ENCODE peak calls at places on chromosomes 2 and 18, in four cellular contexts. One of them, this sample, is unnamed.
A peak's percentile ranks its signal among the peaks of the same experiment; 100 is the strongest.

GRCh38 chr2:158691619-158692018 is 103.5 kb upstream of the DAPL1 start:
- DNase-seq in suprapubic skin: no peak
- DNase-seq in psoas muscle: no peak
- DNase-seq in tibial artery: no peak
- DNase-seq in this sample: no peak

GRCh38 chr2:215698566-215698965 is 262.7 kb upstream of the FN1 start:
- DNase-seq in suprapubic skin: no peak
- DNase-seq in psoas muscle: no peak
- DNase-seq in tibial artery: no peak
- DNase-seq in this sample: peak; percentile 95

GRCh38 chr2:8096484-8096883 is 585.4 kb upstream of the ID2 start:
- DNase-seq in suprapubic skin: no peak
- DNase-seq in psoas muscle: no peak
- DNase-seq in tibial artery: no peak
- DNase-seq in this sample: no peak

GRCh38 chr2:59277656-59278055 is 1036.5 kb upstream of the FANCL start:
- DNase-seq in suprapubic skin: no peak
- DNase-seq in psoas muscle: no peak
- DNase-seq in tibial artery: no peak
- DNase-seq in this sample: peak; percentile 69

GRCh38 chr2:95272781-95273180 is 1.5 kb upstream of the PROM2 start:
- DNase-seq in tibial artery: no peak
- DNase-seq in suprapubic skin: peak; percentile 27
- DNase-seq in psoas muscle: no peak
- DNase-seq in this sample: no peak

GRCh38 chr2:102185347-102185746 is 1.5 kb upstream of the IL1RL2 start:
- DNase-seq in suprapubic skin: no peak
- DNase-seq in tibial artery: no peak
- DNase-seq in psoas muscle: no peak
- DNase-seq in this sample: no peak

GRCh38 chr18:9612989-9613388 is 1.4 kb downstream of the PPP4R1 start:
- DNase-seq in tibial artery: no peak
- DNase-seq in psoas muscle: no peak
- DNase-seq in suprapubic skin: no peak
- DNase-seq in this sample: peak; percentile 35

GRCh38 chr2:20671036-20671735 is 4.2 kb downstream of the GDF7 start:
- DNase-seq in tibial artery: no peak
- DNase-seq in suprapubic skin: no peak
- DNase-seq in psoas muscle: no peak
- DNase-seq in this sample: no peak

GRCh38 chr2:56648802-56649201 is 465.0 kb downstream of the CCDC85A start:
- DNase-seq in tibial artery: no peak
- DNase-seq in suprapubic skin: no peak
- DNase-seq in psoas muscle: no peak
- DNase-seq in this sample: no peak

GRCh38 chr2:61074100-61074499 is 8.4 kb downstream of the SANBR start:
- DNase-seq in psoas muscle: no peak
- DNase-seq in tibial artery: no peak
- DNase-seq in suprapubic skin: no peak
- DNase-seq in this sample: no peak

GRCh38 chr2:23029111-23029510 is 355.9 kb upstream of the KLHL29 start:
- DNase-seq in suprapubic skin: no peak
- DNase-seq in psoas muscle: no peak
- DNase-seq in tibial artery: no peak
- DNase-seq in this sample: no peak

GRCh38 chr18:46917808-46918600 is 602 bp downstream of the KATNAL2 start:
- DNase-seq in psoas muscle: peak; percentile 56
- DNase-seq in tibial artery: no peak
- DNase-seq in suprapubic skin: no peak
- DNase-seq in this sample: peak; percentile 7

GRCh38 chr18:79384834-79385233 is 10.9 kb upstream of the NFATC1 start:
- DNase-seq in suprapubic skin: peak; percentile 27
- DNase-seq in psoas muscle: no peak
- DNase-seq in tibial artery: no peak
- DNase-seq in this sample: no peak

GRCh38 chr2:74152954-74153353 is 5.2 kb upstream of the BOLA3 start:
- DNase-seq in tibial artery: no peak
- DNase-seq in suprapubic skin: no peak
- DNase-seq in psoas muscle: no peak
- DNase-seq in this sample: no peak

GRCh38 chr2:41127351-41127750 is 675.5 kb upstream of the SLC8A1 start:
- DNase-seq in psoas muscle: no peak
- DNase-seq in suprapubic skin: no peak
- DNase-seq in tibial artery: no peak
- DNase-seq in this sample: no peak

GRCh38 chr2:196482119-196483065 is 157.1 kb upstream of the CCDC150 start:
- DNase-seq in psoas muscle: no peak
- DNase-seq in tibial artery: no peak
- DNase-seq in suprapubic skin: no peak
- DNase-seq in this sample: peak; percentile 34

GRCh38 chr2:148914463-148914862 is 39.4 kb downstream of the KIF5C start:
- DNase-seq in suprapubic skin: no peak
- DNase-seq in psoas muscle: no peak
- DNase-seq in tibial artery: no peak
- DNase-seq in this sample: no peak

GRCh38 chr2:111071480-111072143 is 49.1 kb upstream of the BCL2L11 start:
- DNase-seq in suprapubic skin: no peak
- DNase-seq in tibial artery: no peak
- DNase-seq in psoas muscle: no peak
- DNase-seq in this sample: peak; percentile 82

GRCh38 chr2:233351423-233351822 is 2.9 kb upstream of the DGKD start:
- DNase-seq in tibial artery: peak; percentile 17
- DNase-seq in psoas muscle: no peak
- DNase-seq in suprapubic skin: no peak
- DNase-seq in this sample: no peak

GRCh38 chr2:127770973-127771735 is 39.8 kb downstream of the WDR33 start:
- DNase-seq in psoas muscle: no peak
- DNase-seq in suprapubic skin: no peak
- DNase-seq in tibial artery: no peak
- DNase-seq in this sample: peak; percentile 97

GRCh38 chr2:197167608-197168287 is 142.8 kb downstream of the ANKRD44 start:
- DNase-seq in psoas muscle: no peak
- DNase-seq in suprapubic skin: no peak
- DNase-seq in tibial artery: no peak
- DNase-seq in this sample: no peak

GRCh38 chr2:191247381-191248057 is 2.3 kb downstream of the MYO1B start:
- DNase-seq in tibial artery: no peak
- DNase-seq in suprapubic skin: no peak
- DNase-seq in psoas muscle: no peak
- DNase-seq in this sample: peak; percentile 96

GRCh38 chr2:68237404-68237803 is 14.9 kb downstream of the PPP3R1 start:
- DNase-seq in tibial artery: no peak
- DNase-seq in suprapubic skin: no peak
- DNase-seq in psoas muscle: no peak
- DNase-seq in this sample: peak; percentile 53

GRCh38 chr2:54908591-54908990 is 141.7 kb downstream of the RTN4 start:
- DNase-seq in tibial artery: no peak
- DNase-seq in psoas muscle: no peak
- DNase-seq in suprapubic skin: no peak
- DNase-seq in this sample: no peak

GRCh38 chr2:159123786-159124185 is 155.3 kb downstream of the TANC1 start:
- DNase-seq in tibial artery: no peak
- DNase-seq in psoas muscle: no peak
- DNase-seq in suprapubic skin: no peak
- DNase-seq in this sample: no peak

GRCh38 chr18:78482378-78482777 is 497.2 kb upstream of the SALL3 start:
- DNase-seq in psoas muscle: no peak
- DNase-seq in suprapubic skin: no peak
- DNase-seq in tibial artery: no peak
- DNase-seq in this sample: no peak

GRCh38 chr2:23028106-23028505 is 356.9 kb upstream of the KLHL29 start:
- DNase-seq in suprapubic skin: no peak
- DNase-seq in tibial artery: no peak
- DNase-seq in psoas muscle: no peak
- DNase-seq in this sample: no peak

GRCh38 chr2:201358684-201359083 is 1.5 kb upstream of the FLACC1 start:
- DNase-seq in tibial artery: no peak
- DNase-seq in suprapubic skin: no peak
- DNase-seq in psoas muscle: no peak
- DNase-seq in this sample: peak; percentile 92

GRCh38 chr2:240432430-240432819 is 3.0 kb upstream of the GPC1 start:
- DNase-seq in psoas muscle: no peak
- DNase-seq in tibial artery: peak; percentile 35
- DNase-seq in suprapubic skin: peak; percentile 40
- DNase-seq in this sample: no peak

GRCh38 chr2:165825041-165825440 is 31.0 kb upstream of the GALNT3 start:
- DNase-seq in tibial artery: no peak
- DNase-seq in psoas muscle: no peak
- DNase-seq in suprapubic skin: no peak
- DNase-seq in this sample: peak; percentile 23

GRCh38 chr2:111884592-111884964 is 585 bp upstream of the ANAPC1 start:
- DNase-seq in suprapubic skin: no peak
- DNase-seq in psoas muscle: no peak
- DNase-seq in tibial artery: no peak
- DNase-seq in this sample: no peak

GRCh38 chr2:102717308-102718018 is 44.4 kb upstream of the TMEM182 start:
- DNase-seq in suprapubic skin: no peak
- DNase-seq in psoas muscle: peak; percentile 66
- DNase-seq in tibial artery: no peak
- DNase-seq in this sample: peak; percentile 46

GRCh38 chr2:45904267-45904921 is 252.9 kb downstream of the PRKCE start:
- DNase-seq in psoas muscle: no peak
- DNase-seq in suprapubic skin: no peak
- DNase-seq in tibial artery: no peak
- DNase-seq in this sample: no peak

GRCh38 chr18:56721491-56721890 is 70.3 kb downstream of the WDR7 start:
- DNase-seq in suprapubic skin: no peak
- DNase-seq in psoas muscle: no peak
- DNase-seq in tibial artery: no peak
- DNase-seq in this sample: no peak

GRCh38 chr2:17177094-17177493 is 341.1 kb downstream of the RAD51AP2 start:
- DNase-seq in suprapubic skin: no peak
- DNase-seq in psoas muscle: no peak
- DNase-seq in tibial artery: no peak
- DNase-seq in this sample: no peak

GRCh38 chr18:65498605-65499004 is 252.2 kb upstream of the CDH7 start:
- DNase-seq in psoas muscle: no peak
- DNase-seq in tibial artery: no peak
- DNase-seq in suprapubic skin: no peak
- DNase-seq in this sample: no peak

GRCh38 chr18:31040982-31041345 is 1.6 kb downstream of the DSC3 start:
- DNase-seq in tibial artery: no peak
- DNase-seq in psoas muscle: no peak
- DNase-seq in suprapubic skin: no peak
- DNase-seq in this sample: peak; percentile 44

GRCh38 chr2:109324859-109325258 is 195.9 kb downstream of the SH3RF3 start:
- DNase-seq in tibial artery: peak; percentile 93
- DNase-seq in suprapubic skin: peak; percentile 88
- DNase-seq in psoas muscle: peak; percentile 89
- DNase-seq in this sample: peak; percentile 57

GRCh38 chr2:96869281-96869823 is 528 bp downstream of the SEMA4C start:
- DNase-seq in suprapubic skin: peak; percentile 91
- DNase-seq in psoas muscle: peak; percentile 87
- DNase-seq in tibial artery: peak; percentile 95
- DNase-seq in this sample: no peak

GRCh38 chr2:96868555-96869280 is 1.2 kb downstream of the SEMA4C start:
- DNase-seq in psoas muscle: peak; percentile 94
- DNase-seq in tibial artery: peak; percentile 97
- DNase-seq in suprapubic skin: peak; percentile 96
- DNase-seq in this sample: peak; percentile 61

GRCh38 chr2:96867756-96868554 is 1.9 kb downstream of the SEMA4C start:
- DNase-seq in psoas muscle: no peak
- DNase-seq in tibial artery: no peak
- DNase-seq in suprapubic skin: peak; percentile 63
- DNase-seq in this sample: no peak

GRCh38 chr2:96870631-96871255 is 863 bp upstream of the SEMA4C start:
- DNase-seq in suprapubic skin: peak; percentile 80
- DNase-seq in psoas muscle: no peak
- DNase-seq in tibial artery: peak; percentile 85
- DNase-seq in this sample: no peak

DNA sequence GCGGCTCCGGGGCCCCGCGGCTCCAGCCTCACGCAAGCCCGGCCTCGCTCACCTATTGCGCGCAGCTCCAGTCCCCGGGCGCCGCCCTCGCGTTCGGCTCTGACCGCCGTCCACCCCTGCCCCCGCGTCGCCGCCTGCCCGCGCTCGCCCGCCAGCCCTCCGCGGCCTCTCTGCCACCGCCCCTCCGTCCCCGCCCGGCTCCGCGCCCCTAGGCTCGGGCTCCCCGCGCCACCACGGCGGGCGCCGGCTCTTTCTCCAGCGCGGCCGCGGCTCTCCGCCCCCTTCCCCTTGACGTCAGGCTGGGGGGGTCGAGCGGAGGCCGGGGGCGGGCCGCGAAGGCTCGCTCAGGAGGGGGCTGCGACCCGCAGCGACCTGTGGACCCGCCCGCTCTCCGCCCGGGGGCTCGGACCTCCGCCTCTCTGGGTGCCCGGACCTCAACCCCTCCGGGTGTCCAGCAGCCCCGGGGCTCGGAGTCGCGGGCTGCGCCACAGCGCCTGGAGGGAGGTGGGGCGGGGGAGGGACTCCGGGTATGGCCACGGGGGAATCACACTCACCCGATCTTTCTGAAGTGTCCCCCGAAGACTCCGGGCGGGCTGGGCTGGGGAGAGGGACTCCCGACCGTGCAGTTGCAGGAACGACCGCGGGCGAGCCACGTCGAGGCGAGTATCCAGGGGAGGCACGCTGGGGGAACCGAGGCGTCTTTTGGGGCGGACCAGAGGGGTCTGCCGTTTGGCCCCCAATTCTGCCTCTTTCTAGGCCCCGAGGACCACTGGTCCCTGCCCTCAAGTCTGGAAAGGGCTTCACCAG is at the start of gene SEMA4C:
- DNase-seq in tibial artery: peak; percentile 87
- DNase-seq in psoas muscle: peak; percentile 76
- DNase-seq in suprapubic skin: peak; percentile 80
- DNase-seq in this sample: no peak
- H3K4me3 ChIP-seq in tibial artery: peak within 1 kb of the TSS; percentile 97
- H3K4me3 ChIP-seq in psoas muscle: peak within 1 kb of the TSS; percentile 92
- H3K4me3 ChIP-seq in suprapubic skin: peak within 1 kb of the TSS; percentile 99
- H3K4me3 ChIP-seq in this sample: peak within 1 kb of the TSS; percentile 80

GRCh38 chr2:241897231-241897916 is 27.8 kb downstream of the RTP5 start:
- DNase-seq in suprapubic skin: peak; percentile 38
- DNase-seq in tibial artery: no peak
- DNase-seq in psoas muscle: no peak
- DNase-seq in this sample: no peak
- H3K27me3 ChIP-seq in suprapubic skin: no peaks in the 10 kb centered on the region
- H3K27me3 ChIP-seq in tibial artery: peaks cover 36% of the 10 kb centered on the region
- H3K27me3 ChIP-seq in psoas muscle: peaks cover 4% of the 10 kb centered on the region
- H3K27me3 ChIP-seq in this sample: no peaks in the 10 kb centered on the region

DNA sequence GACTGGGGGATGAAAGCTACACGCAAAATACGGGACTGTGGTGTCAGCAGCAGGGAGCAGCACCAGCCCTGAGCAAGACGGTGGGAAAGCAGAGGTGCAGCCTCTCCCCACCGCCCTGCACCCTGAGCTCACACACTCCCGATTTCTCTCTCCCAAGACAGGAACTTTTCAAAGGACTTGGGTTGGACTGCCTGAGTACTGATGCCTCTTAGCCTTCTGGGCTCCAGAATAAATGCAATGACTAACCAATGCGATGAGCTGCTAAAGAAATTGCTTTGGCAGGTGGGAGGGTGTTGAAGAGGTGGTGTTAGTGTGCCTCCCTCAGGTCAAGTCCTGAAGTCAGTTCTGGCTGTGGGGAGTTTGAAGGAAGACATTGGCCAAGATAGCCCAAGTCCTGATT is 9.6 kb downstream of the TRIM54 start:
- DNase-seq in tibial artery: no peak
- DNase-seq in psoas muscle: no peak
- DNase-seq in suprapubic skin: no peak
- DNase-seq in this sample: peak; percentile 8
- TF ChIP-seq CTCF in tibial artery: no peak
- TF ChIP-seq CTCF in psoas muscle: no peak
- TF ChIP-seq CTCF in suprapubic skin: no peak
- TF ChIP-seq CTCF in this sample: no peak

GRCh38 chr2:206642075-206643025 is at the start of gene FAM237A:
- DNase-seq in psoas muscle: no peak
- DNase-seq in suprapubic skin: no peak
- DNase-seq in tibial artery: no peak
- DNase-seq in this sample: peak; percentile 45
- H3K4me3 ChIP-seq in psoas muscle: no peak within 1 kb of the TSS
- H3K4me3 ChIP-seq in suprapubic skin: no peak within 1 kb of the TSS
- H3K4me3 ChIP-seq in tibial artery: no peak within 1 kb of the TSS
- H3K4me3 ChIP-seq in this sample: no peak within 1 kb of the TSS

This sample was measured in bronchial epithelial cell.